ENCODE peak calls at places on chromosomes 16 and 17, in ten cellular contexts. L is AG09319, J is GM13977, N is SK-N-SH, D is ovary, Y is heart left ventricle, V is HFF-Myc, K is lower leg skin, S is HL-60, Q is nephron progenitor cell. C is an unnamed sample.

GRCh38 chr17:36901506-36901905 is 35.8 kb upstream of the LHX1 start:
- DNase-seq in L (no peak), J (no peak), N (no peak), D (no peak), Y (no peak), V (no peak), K (no peak), S (no peak), Q (no peak), C (no peak)

GRCh38 chr16:23134274-23134673 is 15.0 kb downstream of the USP31 start:
- DNase-seq in L (no peak), J (no peak), N (peak), D (peak), Y (no peak), V (no peak), K (no peak), S (no peak), Q (no peak), C (no peak)

GRCh38 chr16:67451704-67452435 is 20.9 kb downstream of the HSD11B2 start:
- DNase-seq in L (no peak), J (no peak), N (no peak), D (no peak), Y (no peak), V (no peak), K (no peak), S (no peak), Q (no peak), C (no peak)

GRCh38 chr16:11762431-11762830 is 19.8 kb upstream of the TXNDC11 start:
- DNase-seq in L (no peak), J (no peak), N (no peak), D (no peak), Y (no peak), V (no peak), K (no peak), S (no peak), Q (no peak), C (no peak)

GRCh38 chr17:48456584-48456983 is 26.6 kb upstream of the SKAP1 start:
- DNase-seq in L (no peak), J (no peak), N (no peak), D (no peak), Y (no peak), V (no peak), K (no peak), S (no peak), Q (no peak), C (no peak)

GRCh38 chr16:3029499-3030127 is 5.8 kb downstream of the THOC6 start:
- DNase-seq in L (no peak), J (peak), N (peak), D (no peak), Y (peak), V (no peak), K (no peak), S (peak), Q (no peak), C (no peak)

GRCh38 chr16:85564277-85565051 is 48.7 kb upstream of the GSE1 start:
- DNase-seq in L (no peak), J (peak), N (no peak), D (no peak), Y (no peak), V (no peak), K (no peak), S (peak), Q (no peak), C (no peak)

GRCh38 chr16:86758932-86759331 is 180.6 kb downstream of the FOXL1 start:
- DNase-seq in L (no peak), J (no peak), N (no peak), D (no peak), Y (no peak), V (no peak), K (no peak), S (no peak), Q (no peak), C (no peak)

GRCh38 chr16:50881331-50881830 is 139.5 kb downstream of the CYLD start:
- DNase-seq in L (no peak), J (no peak), N (no peak), D (no peak), Y (no peak), V (no peak), K (no peak), S (no peak), Q (no peak), C (no peak)

GRCh38 chr17:41212524-41213169 is 13.8 kb upstream of the KRTAP9-2 start:
- DNase-seq in L (no peak), J (no peak), N (no peak), D (no peak), Y (no peak), V (no peak), K (no peak), S (no peak), Q (no peak), C (no peak)

DNA sequence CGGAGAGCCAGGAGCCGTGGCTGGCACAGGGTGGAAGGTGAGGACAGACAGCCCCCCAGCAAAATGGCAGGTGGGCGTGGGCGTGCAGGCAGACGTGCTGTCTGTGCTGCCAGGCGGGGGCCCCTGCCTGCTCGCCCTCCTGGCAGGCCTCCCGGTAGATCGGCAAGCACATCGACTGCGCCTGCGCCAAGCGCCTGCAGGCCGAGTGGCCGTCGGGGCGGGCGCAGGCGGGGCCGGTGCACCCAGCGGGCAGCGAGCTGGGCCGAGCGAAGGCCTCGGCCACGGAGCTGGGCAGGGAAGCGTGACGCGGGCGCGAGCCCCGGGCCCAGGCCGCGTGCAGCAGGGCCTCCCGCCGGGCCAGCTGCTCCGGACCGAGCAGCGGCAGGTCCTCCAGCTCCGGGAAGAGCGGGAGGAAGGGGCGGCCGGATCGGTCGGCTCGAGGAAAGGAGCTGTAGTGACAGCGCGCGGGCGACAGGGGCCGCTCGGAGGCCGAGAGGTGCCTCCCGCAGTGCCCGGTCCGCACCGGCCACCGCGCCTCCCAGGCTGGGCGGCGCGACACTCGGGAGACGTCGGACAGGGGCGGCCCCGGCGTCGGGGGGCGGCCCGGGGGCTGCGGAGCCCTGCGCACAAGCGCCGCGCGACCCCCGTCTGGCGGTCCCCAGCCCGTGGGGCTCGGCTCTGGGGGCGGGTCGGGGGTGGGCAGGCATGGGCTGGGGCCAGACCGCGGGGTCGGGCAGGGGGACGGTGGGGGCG is 16.9 kb downstream of the GRIN2C start:
- DNase-seq in L (no peak), J (peak), N (peak), D (peak), Y (peak), V (peak), K (no peak), S (no peak), Q (peak), C (peak)
- TF ChIP-seq CTCF in L (peak), J (peak), N (peak), D (peak), Y (peak), V (peak), K (no peak), S (no peak), Q (peak), C (peak)

GRCh38 chr16:8905168-8905762 is 23.1 kb downstream of the LITAFD start:
- DNase-seq in L (no peak), J (no peak), N (peak), D (no peak), Y (no peak), V (no peak), K (peak), S (peak), Q (no peak), C (no peak)
- TF ChIP-seq CTCF in L (peak), J (peak), N (peak), D (no peak), Y (no peak), V (peak), K (no peak), S (peak), Q (no peak), C (peak)

GRCh38 chr16:9279661-9280060 is 188.2 kb downstream of the HAPSTR1 start:
- DNase-seq in L (no peak), J (no peak), N (no peak), D (no peak), Y (no peak), V (no peak), K (no peak), S (peak), Q (no peak), C (no peak)
- TF ChIP-seq CTCF in L (no peak), J (no peak), N (no peak), D (no peak), Y (no peak), V (no peak), K (no peak), S (no peak), Q (no peak), C (no peak)

GRCh38 chr16:88611220-88611821 is 27.1 kb upstream of the IL17C start:
- DNase-seq in L (no peak), J (no peak), N (no peak), D (no peak), Y (no peak), V (no peak), K (no peak), S (no peak), Q (peak), C (no peak)
- TF ChIP-seq CTCF in L (no peak), J (no peak), N (no peak), D (no peak), Y (no peak), V (no peak), K (no peak), S (no peak), Q (no peak), C (no peak)

GRCh38 chr17:38561416-38562214 is 44.1 kb downstream of the SRCIN1 start:
- DNase-seq in L (no peak), J (no peak), N (no peak), D (no peak), Y (no peak), V (no peak), K (no peak), S (no peak), Q (peak), C (no peak)
- TF ChIP-seq CTCF in L (no peak), J (no peak), N (no peak), D (no peak), Y (no peak), V (no peak), K (no peak), S (no peak), Q (peak), C (no peak)

GRCh38 chr17:17109231-17109630 is 67.0 kb downstream of the MPRIP start:
- DNase-seq in L (no peak), J (no peak), N (no peak), D (no peak), Y (no peak), V (no peak), K (no peak), S (no peak), Q (no peak), C (no peak)
- TF ChIP-seq CTCF in L (no peak), J (no peak), N (no peak), D (no peak), Y (no peak), V (no peak), K (no peak), S (no peak), Q (no peak), C (no peak)